ENCODE peak calls at places on chromosomes 12 and 14, in nine cellular contexts. O, A, B, W, T, L, D, P and N are unnamed samples. For H3K9me3, the result is how much of the 10 kb centered on the place peaks cover.

GRCh38 chr12:55712700-55713415 is 3.0 kb upstream of the BLOC1S1 start:
- DNase-seq in L (no peak), T (no peak), D (no peak), A (no peak), W (no peak), P (no peak), O (no peak), B (no peak), N (no peak)

GRCh38 chr12:22684124-22684523 is 59.2 kb downstream of the ETNK1 start:
- DNase-seq in T (no peak), L (no peak), B (no peak), A (no peak), O (no peak), W (no peak), P (no peak), D (no peak), N (no peak)

GRCh38 chr12:128879898-128880764 is 26.9 kb downstream of the GLT1D1 start:
- DNase-seq in T (no peak), O (no peak), A (no peak), B (no peak), L (no peak), W (no peak), D (no peak), P (no peak), N (no peak)

GRCh38 chr12:6700646-6701051 is at the start of gene PIANP:
- DNase-seq in A (peak), O (no peak), L (peak), B (no peak), P (no peak), D (peak), W (no peak), T (peak), N (no peak)

GRCh38 chr12:93896427-93896826 is 219.3 kb downstream of the CRADD start:
- DNase-seq in T (no peak), L (no peak), B (no peak), O (no peak), A (no peak), D (no peak), P (no peak), W (no peak), N (no peak)

GRCh38 chr12:29317556-29318363 is 63.2 kb downstream of the ERGIC2 start:
- DNase-seq in T (no peak), L (peak), D (no peak), W (peak), B (no peak), O (peak), P (no peak), A (peak), N (peak)

GRCh38 chr12:53057816-53058500 is 8.1 kb downstream of the TNS2 start:
- DNase-seq in P (no peak), L (no peak), B (no peak), W (no peak), T (peak), O (no peak), A (peak), D (peak), N (no peak)

GRCh38 chr12:107925125-107925524 is 150.6 kb downstream of the ASCL4 start:
- DNase-seq in W (no peak), O (no peak), T (no peak), L (no peak), A (no peak), D (no peak), B (no peak), P (no peak), N (peak)

GRCh38 chr14:26872510-26872909 is 274.7 kb upstream of the NOVA1 start:
- DNase-seq in B (peak), W (no peak), A (peak), P (no peak), T (no peak), D (peak), O (no peak), L (peak), N (no peak)

GRCh38 chr12:64389154-64389553 is 1.4 kb downstream of the C12orf56 start:
- DNase-seq in O (no peak), T (no peak), D (no peak), P (no peak), W (no peak), L (no peak), B (no peak), A (no peak), N (no peak)

GRCh38 chr14:63551338-63551737 is 8.2 kb upstream of the PPP2R5E start:
- DNase-seq in T (no peak), O (peak), D (no peak), P (no peak), B (no peak), A (no peak), W (no peak), L (no peak), N (no peak)

GRCh38 chr12:68074294-68075027 is 85.1 kb downstream of the IFNG start:
- DNase-seq in A (no peak), D (no peak), T (no peak), O (no peak), P (no peak), W (no peak), L (no peak), B (no peak), N (no peak)

GRCh38 chr14:22721213-22721612 is 45.3 kb upstream of the OXA1L start:
- DNase-seq in P (no peak), B (no peak), A (no peak), W (no peak), O (no peak), D (no peak), T (no peak), L (no peak), N (no peak)

GRCh38 chr14:33596211-33597080 is 354.4 kb downstream of the EGLN3 start:
- DNase-seq in A (no peak), D (no peak), O (no peak), P (no peak), T (no peak), W (no peak), L (no peak), B (no peak), N (no peak)

GRCh38 chr12:79409562-79409961 is 281.2 kb downstream of the PAWR start:
- DNase-seq in O (peak), D (no peak), L (no peak), A (no peak), P (peak), W (no peak), T (no peak), B (no peak), N (no peak)

GRCh38 chr12:75890141-75890540 is 141.4 kb downstream of the PHLDA1 start:
- DNase-seq in L (no peak), A (no peak), D (no peak), B (no peak), O (no peak), T (no peak), P (no peak), W (no peak), N (no peak)

GRCh38 chr12:19574606-19575005 is 135.3 kb downstream of the AEBP2 start:
- DNase-seq in T (no peak), A (no peak), P (no peak), L (peak), B (no peak), D (no peak), W (peak), O (no peak), N (no peak)

GRCh38 chr12:4997939-4998338 is 45.7 kb upstream of the KCNA5 start:
- DNase-seq in D (no peak), W (peak), T (no peak), A (no peak), B (no peak), P (peak), O (peak), L (no peak), N (no peak)

GRCh38 chr12:97944576-97944975 is 482.0 kb downstream of the RMST start:
- DNase-seq in B (no peak), L (no peak), W (no peak), A (no peak), P (no peak), D (no peak), O (no peak), T (no peak), N (no peak)

GRCh38 chr14:34797747-34798583 is 77.2 kb downstream of the BAZ1A start:
- DNase-seq in A (no peak), P (no peak), D (no peak), B (no peak), T (no peak), O (no peak), W (no peak), L (peak), N (no peak)

GRCh38 chr12:49094104-49094948 is at the start of gene DHH:
- DNase-seq in L (peak), W (no peak), B (no peak), P (no peak), O (peak), D (peak), A (no peak), T (peak), N (no peak)

GRCh38 chr14:85580536-85581165 is 50.7 kb downstream of the FLRT2 start:
- DNase-seq in D (no peak), B (no peak), W (no peak), T (no peak), L (no peak), O (no peak), P (no peak), A (no peak), N (no peak)

GRCh38 chr12:130423991-130424857 is 86.5 kb downstream of the PIWIL1 start:
- DNase-seq in L (no peak), P (no peak), D (no peak), O (no peak), B (no peak), T (no peak), W (no peak), A (no peak), N (no peak)

GRCh38 chr12:15323530-15323929 is 1.2 kb downstream of the PTPRO start:
- DNase-seq in L (no peak), P (no peak), D (no peak), T (no peak), O (no peak), W (no peak), A (no peak), B (no peak), N (no peak)

GRCh38 chr14:64198486-64198885 is 95.7 kb downstream of the ESR2 start:
- DNase-seq in T (no peak), B (no peak), A (no peak), W (no peak), D (no peak), L (no peak), O (no peak), P (no peak), N (no peak)

GRCh38 chr12:92503029-92503931 is 199.5 kb upstream of the PLEKHG7 start:
- DNase-seq in T (no peak), W (no peak), D (peak), L (no peak), O (no peak), B (peak), P (no peak), A (no peak), N (no peak)

GRCh38 chr12:124422142-124422569 is 127.3 kb downstream of the RFLNA start:
- DNase-seq in L (peak), T (peak), A (peak), O (peak), W (peak), P (no peak), D (peak), B (peak), N (no peak)

GRCh38 chr12:67111182-67111581 is 158.0 kb upstream of the CAND1 start:
- DNase-seq in O (no peak), T (no peak), B (no peak), W (no peak), L (peak), P (no peak), A (no peak), D (no peak), N (no peak)

GRCh38 chr12:62848418-62848817 is 86.5 kb downstream of the PPM1H start:
- DNase-seq in A (no peak), T (no peak), O (peak), W (peak), B (no peak), P (no peak), L (no peak), D (no peak), N (peak)

GRCh38 chr12:123131291-123131831 is 19.5 kb downstream of the PITPNM2 start:
- DNase-seq in D (no peak), P (no peak), W (no peak), A (no peak), L (no peak), O (no peak), B (no peak), T (no peak), N (no peak)

GRCh38 chr12:14283489-14284144 is 81.9 kb upstream of the ATF7IP start:
- DNase-seq in L (no peak), O (no peak), P (no peak), B (no peak), D (no peak), T (no peak), W (no peak), A (no peak), N (no peak)

GRCh38 chr12:53820503-53820902 is 68.7 kb upstream of the CISTR start:
- DNase-seq in P (no peak), A (no peak), W (peak), L (no peak), T (no peak), D (no peak), B (no peak), O (peak), N (no peak)

GRCh38 chr12:79512068-79512467 is 178.7 kb downstream of the PAWR start:
- DNase-seq in B (no peak), P (no peak), O (peak), A (no peak), D (no peak), T (no peak), L (no peak), W (peak), N (no peak)

GRCh38 chr14:100012928-100013327 is 52.3 kb upstream of the EVL start:
- DNase-seq in A (no peak), B (no peak), T (no peak), D (no peak), P (no peak), O (no peak), L (no peak), W (no peak), N (no peak)

GRCh38 chr12:133130038-133130807 is at the start of the genes ZNF10 and ZNF891:
- DNase-seq in D (peak), W (peak), A (peak), P (peak), O (peak), T (peak), B (peak), L (peak), N (peak)

GRCh38 chr12:133129368-133130037 is 571 bp downstream of the ZNF891 start:
- DNase-seq in T (no peak), W (no peak), A (no peak), B (no peak), O (peak), L (peak), P (no peak), D (no peak), N (no peak)

GRCh38 chr12:133135747-133136146 is 5.3 kb downstream of the ZNF10 start:
- DNase-seq in P (no peak), W (no peak), B (no peak), D (no peak), T (no peak), L (no peak), A (no peak), O (no peak), N (no peak)

GRCh38 chr12:133130808-133131128 is 341 bp downstream of the ZNF10 start:
- DNase-seq in B (peak), L (peak), P (no peak), A (peak), T (no peak), O (no peak), W (no peak), D (peak), N (no peak)
- H3K9me3 ChIP-seq in B (under half), L (under half), P (under half), A (half or more), T (under half), O (under half), W (half or more), D (under half), N (under half)

DNA sequence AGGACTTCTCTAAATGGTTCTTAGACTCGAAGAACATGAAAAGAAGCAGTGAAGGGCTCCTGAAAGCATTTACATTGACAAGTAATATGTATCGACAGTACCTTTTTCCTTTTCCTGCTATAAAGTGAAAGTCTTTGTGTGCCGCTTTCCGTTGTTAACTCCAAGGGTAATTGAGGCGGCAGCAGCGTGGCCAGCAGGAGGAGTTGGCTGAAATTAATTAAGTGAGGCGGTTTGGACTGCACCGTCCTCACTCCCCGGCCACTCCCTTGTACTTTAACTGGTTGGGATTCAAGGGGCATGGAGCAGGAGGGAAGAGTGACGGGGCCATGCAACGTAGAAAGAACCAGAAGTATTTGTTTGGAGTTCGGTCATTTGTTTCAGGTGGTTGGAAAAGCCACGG is 34.3 kb upstream of the OTX2 start:
- DNase-seq in D (no peak), A (no peak), T (no peak), L (no peak), W (no peak), P (no peak), B (no peak), O (no peak), N (no peak)
- TF ChIP-seq CTCF in D (no peak), A (no peak), T (no peak), L (no peak), W (no peak), P (no peak), B (no peak), O (no peak), N (no peak)

DNA sequence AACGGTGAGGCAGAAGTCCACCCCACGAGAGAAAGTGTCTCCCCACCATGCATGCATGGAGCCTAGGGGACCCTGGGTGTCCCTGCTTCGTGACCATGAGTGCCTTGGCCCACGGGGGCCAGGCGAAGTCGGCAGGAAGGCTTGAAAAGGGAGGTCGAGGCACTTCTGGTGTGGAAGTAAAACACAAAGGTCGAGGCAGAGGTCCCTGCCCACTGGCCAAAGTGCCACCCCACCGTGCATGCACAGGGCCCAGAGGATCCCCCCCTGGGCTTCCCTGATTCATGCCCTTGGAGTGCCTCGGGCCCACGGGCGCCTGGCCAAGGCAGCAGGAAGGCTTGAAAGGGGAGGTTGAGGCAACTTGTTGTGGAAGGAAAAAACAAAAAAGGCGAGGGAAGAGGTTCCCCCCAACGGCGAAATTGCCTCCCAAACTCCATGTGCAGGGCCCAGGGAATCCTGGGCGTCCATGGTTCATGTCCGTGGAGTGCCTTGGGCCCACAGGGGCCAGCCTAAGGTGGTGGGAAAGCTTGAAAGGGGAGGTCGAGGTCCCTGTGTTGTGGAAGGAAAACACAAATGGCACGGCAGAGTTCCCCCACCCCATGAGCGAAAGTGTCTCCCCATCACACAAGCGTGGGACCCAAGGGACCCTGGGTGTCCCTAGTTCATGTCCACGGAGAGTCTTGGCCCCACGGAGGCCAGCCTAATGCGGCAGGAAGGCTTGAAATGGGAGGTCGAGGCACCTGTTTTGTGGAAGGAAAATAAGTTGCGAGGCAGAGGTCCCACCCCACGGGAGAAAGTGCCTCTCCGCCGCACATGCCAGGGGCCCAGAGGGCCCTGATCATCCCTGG is 372.1 kb downstream of the ALG10 start:
- DNase-seq in A (peak), O (no peak), T (peak), B (peak), P (no peak), D (peak), L (peak), W (no peak), N (no peak)
- H3K9me3 ChIP-seq in A (half or more), O (under half), T (under half), B (under half), P (half or more), D (under half), L (under half), W (under half), N (under half)

DNA sequence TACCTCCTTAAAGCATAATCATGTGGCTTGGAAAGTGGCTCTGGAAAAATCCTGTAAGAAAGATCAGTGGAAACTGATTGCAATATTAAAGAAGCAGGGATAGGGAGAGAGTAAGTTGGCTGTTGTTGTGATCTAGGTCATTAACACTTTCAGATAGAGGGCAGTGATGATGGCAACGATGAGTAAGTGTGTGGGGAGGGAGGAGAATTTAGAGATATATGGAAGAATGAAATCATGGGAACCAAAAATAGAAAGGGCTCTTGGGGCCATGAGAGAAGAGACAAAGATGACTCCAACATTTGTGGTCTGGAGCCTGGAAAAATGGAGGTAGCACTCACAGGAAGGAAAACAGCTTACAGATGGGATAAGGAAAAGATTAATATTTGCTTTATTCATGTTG is 23.3 kb downstream of the SNRPF start:
- DNase-seq in T (no peak), W (no peak), L (no peak), B (no peak), D (no peak), O (no peak), P (no peak), A (no peak), N (no peak)
- TF ChIP-seq CTCF in T (no peak), W (no peak), L (no peak), B (no peak), D (no peak), O (no peak), P (no peak), A (no peak), N (no peak)

GRCh38 chr12:38289396-38289795 is 27.2 kb upstream of the ALG10B start:
- DNase-seq in D (no peak), T (no peak), B (no peak), A (no peak), O (no peak), P (no peak), L (no peak), W (no peak), N (no peak)
- H3K9me3 ChIP-seq in D (under half), T (under half), B (under half), A (under half), O (under half), P (under half), L (under half), W (under half), N (under half)

DNA sequence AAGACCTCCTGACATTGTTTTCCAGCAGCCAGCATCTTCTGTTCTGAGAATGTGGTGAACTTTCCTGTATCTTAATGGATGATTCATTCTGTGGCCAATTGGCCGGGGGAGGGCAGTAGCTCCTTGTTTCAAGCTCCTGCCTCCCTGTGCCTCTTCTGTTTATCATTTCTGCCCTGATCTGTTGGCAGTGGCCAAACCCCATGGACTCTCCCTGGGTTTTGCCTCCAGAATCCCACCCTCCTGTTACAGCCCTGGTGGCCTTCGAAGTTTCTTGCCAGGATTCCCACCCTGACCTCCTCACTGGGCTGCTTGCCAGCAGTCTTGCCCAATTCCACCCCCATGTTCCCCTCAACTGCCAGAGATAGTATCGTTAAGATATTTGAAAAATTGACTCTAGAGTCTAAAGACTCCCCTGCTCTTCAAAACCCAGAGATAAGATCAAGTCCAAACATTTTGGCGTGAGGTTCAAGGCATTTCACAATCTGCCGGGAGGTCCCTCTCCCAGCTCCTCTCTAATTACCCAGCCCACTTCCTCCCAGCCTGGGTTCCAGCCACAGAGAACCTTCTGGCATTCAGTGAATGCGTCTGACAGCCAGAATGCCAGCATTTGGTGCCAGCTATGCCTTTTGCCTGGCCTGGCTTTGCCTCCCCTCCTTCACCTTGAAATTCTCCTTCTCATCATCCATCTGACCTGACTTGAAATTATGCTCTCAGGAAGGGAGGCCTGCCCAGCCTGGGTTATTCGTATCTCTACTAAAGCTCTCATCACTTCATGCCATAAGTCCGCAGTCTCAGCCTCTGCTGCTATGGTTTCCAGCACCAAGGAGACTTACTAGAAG is 37.7 kb upstream of the TXNRD1 start:
- DNase-seq in A (peak), D (peak), O (peak), T (peak), P (peak), L (no peak), B (peak), W (peak), N (no peak)
- TF ChIP-seq CTCF in A (no peak), D (no peak), O (peak), T (no peak), P (peak), L (no peak), B (no peak), W (peak), N (no peak)